ENCODE peak calls at places on chromosomes 3 and 15, in nine cellular contexts. M, Q, J, L, B, S, D, T and F are unnamed samples.

GRCh38 chr15:58298883-58299282 is 132.9 kb upstream of the LIPC start:
- DNase-seq in Q (no peak), J (no peak), D (no peak), L (no peak), B (no peak), S (no peak), M (no peak), T (no peak), F (no peak)

GRCh38 chr15:100863406-100864198 is 16.0 kb upstream of the ALDH1A3 start:
- DNase-seq in S (peak; percentile 20), J (no peak), Q (no peak), M (no peak), T (no peak), L (no peak), D (no peak), B (no peak), F (peak; percentile 29)

GRCh38 chr3:109532257-109533216 is 195.2 kb upstream of the DPPA4 start:
- DNase-seq in Q (no peak), T (peak; percentile 84), J (peak; percentile 57), B (no peak), D (peak; percentile 80), S (no peak), L (peak; percentile 70), M (peak; percentile 22), F (peak; percentile 85)

GRCh38 chr3:3629911-3630310 is 169.3 kb upstream of the LRRN1 start:
- DNase-seq in D (peak; percentile 82), T (no peak), Q (no peak), L (no peak), B (no peak), J (no peak), S (no peak), M (no peak), F (peak; percentile 28)

GRCh38 chr3:42246091-42246490 is 19.9 kb downstream of the CCK start:
- DNase-seq in J (no peak), B (no peak), T (no peak), S (no peak), Q (no peak), L (no peak), D (no peak), M (no peak), F (no peak)

GRCh38 chr3:168117853-168118313 is 22.2 kb upstream of the GOLIM4 start:
- DNase-seq in S (no peak), L (no peak), T (no peak), D (peak; percentile 73), B (peak; percentile 63), J (no peak), M (no peak), Q (no peak), F (peak; percentile 61)

GRCh38 chr3:4849136-4849535 is 130.1 kb upstream of the BHLHE40 start:
- DNase-seq in B (no peak), J (no peak), T (no peak), L (no peak), S (no peak), D (no peak), M (no peak), Q (no peak), F (no peak)

GRCh38 chr3:37024092-37024491 is 30.8 kb downstream of the MLH1 start:
- DNase-seq in D (no peak), B (no peak), L (no peak), S (no peak), M (no peak), Q (no peak), T (no peak), J (no peak), F (peak; percentile 3)